ENCODE peak calls at places on chromosomes 6 and 20, in four cellular contexts. B, J, A and R are unnamed samples.

GRCh38 chr6:22240025-22240424 is 56.8 kb downstream of the PRL start:
- DNase-seq in B (no peak), J (no peak), A (no peak), R (no peak)

GRCh38 chr6:49915035-49915434 is 48.7 kb upstream of the CRISP1 start:
- DNase-seq in B (no peak), J (no peak), A (no peak), R (no peak)

GRCh38 chr6:144809969-144810368 is 524.8 kb downstream of the UTRN start:
- DNase-seq in B (no peak), J (no peak), A (no peak), R (no peak)

GRCh38 chr6:123091091-123091895 is 95.3 kb downstream of the CLVS2 start:
- DNase-seq in B (peak; percentile 3), J (peak; percentile 3), A (no peak), R (no peak)

GRCh38 chr6:1917628-1918371 is 308.1 kb downstream of the FOXC1 start:
- DNase-seq in B (peak; percentile 15), J (peak; percentile 44), A (no peak), R (peak; percentile 91)

GRCh38 chr6:79246891-79247290 is 12.4 kb upstream of the HMGN3 start:
- DNase-seq in B (no peak), J (no peak), A (no peak), R (no peak)

GRCh38 chr20:3239026-3239866 is at the start of gene SLC4A11:
- DNase-seq in B (peak; percentile 83), J (peak; percentile 56), A (peak; percentile 52), R (peak; percentile 33)

GRCh38 chr20:57695940-57696339 is 13.9 kb downstream of the PMEPA1 start:
- DNase-seq in B (no peak), J (no peak), A (no peak), R (no peak)

GRCh38 chr6:138539882-138540281 is 40.6 kb upstream of the NHSL1 start:
- DNase-seq in B (no peak), J (no peak), A (no peak), R (peak; percentile 38)

GRCh38 chr6:15089569-15090144 is 156.2 kb upstream of the JARID2 start:
- DNase-seq in B (no peak), J (no peak), A (no peak), R (no peak)

GRCh38 chr6:154379585-154379984 is 23.0 kb upstream of the IPCEF1 start:
- DNase-seq in B (no peak), J (no peak), A (no peak), R (no peak)

GRCh38 chr6:1418471-1419191 is 29.3 kb downstream of the FOXF2 start:
- DNase-seq in B (no peak), J (no peak), A (no peak), R (peak; percentile 54)

GRCh38 chr6:159499034-159499433 is 194.0 kb downstream of the SOD2 start:
- DNase-seq in B (no peak), J (no peak), A (peak; percentile 52), R (no peak)

GRCh38 chr20:32709528-32710121 is 33.6 kb downstream of the COMMD7 start:
- DNase-seq in B (no peak), J (peak; percentile 64), A (no peak), R (peak; percentile 17)

GRCh38 chr20:62021794-62022419 is 43.8 kb downstream of the TAF4 start:
- DNase-seq in B (no peak), J (no peak), A (no peak), R (no peak)

GRCh38 chr6:117156701-117157100 is 108.7 kb upstream of the VGLL2 start:
- DNase-seq in B (no peak), J (no peak), A (no peak), R (no peak)

GRCh38 chr6:3850451-3851203 is 1.5 kb downstream of the FAM50B start:
- DNase-seq in B (no peak), J (no peak), A (no peak), R (no peak)

GRCh38 chr6:101462576-101462975 is 69.1 kb downstream of the GRIK2 start:
- DNase-seq in B (no peak), J (no peak), A (no peak), R (peak; percentile 63)

GRCh38 chr20:62815066-62815991 is 1.5 kb upstream of the COL9A3 start:
- DNase-seq in B (no peak), J (peak; percentile 92), A (peak; percentile 55), R (peak; percentile 41)

GRCh38 chr6:45532626-45533258 is 155.0 kb upstream of the SUPT3H start:
- DNase-seq in B (no peak), J (no peak), A (no peak), R (peak; percentile 68)
- TF ChIP-seq MAZ in B (no peak), J (no peak), A (no peak), R (no peak)

DNA sequence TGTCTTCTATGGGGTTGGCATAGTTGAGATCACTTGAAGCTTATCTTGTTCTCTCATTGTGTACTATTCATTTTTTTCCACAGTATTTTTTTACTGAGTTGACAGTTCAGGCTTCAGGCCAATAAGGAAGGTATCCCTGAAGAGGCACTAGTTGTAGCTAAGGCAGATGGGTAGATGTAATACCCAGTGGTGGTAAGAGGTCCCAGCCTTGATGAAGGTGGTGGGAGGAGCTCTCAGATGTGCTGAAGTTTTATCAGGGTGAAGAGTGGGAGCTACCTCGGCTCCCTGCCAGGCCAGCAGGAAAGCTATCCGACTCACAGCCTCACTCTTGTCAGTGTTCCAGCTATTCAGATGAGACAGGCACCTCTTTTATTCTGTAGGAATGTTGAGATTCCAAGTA is 87.7 kb upstream of the UFL1 start:
- DNase-seq in B (no peak), J (no peak), A (no peak), R (no peak)
- TF ChIP-seq MAZ in B (no peak), J (no peak), A (no peak), R (no peak)

GRCh38 chr6:149319413-149319812 is 1.9 kb downstream of the TAB2 start:
- DNase-seq in B (no peak), J (no peak), A (no peak), R (no peak)

GRCh38 chr6:149318581-149319286 is 1.2 kb downstream of the TAB2 start:
- DNase-seq in B (no peak), J (peak; percentile 21), A (peak; percentile 36), R (no peak)

GRCh38 chr6:149316740-149317655 is 514 bp upstream of the TAB2 start:
- DNase-seq in B (peak; percentile 36), J (peak; percentile 89), A (peak; percentile 97), R (peak; percentile 89)

GRCh38 chr6:149316108-149316727 is 1.3 kb upstream of the TAB2 start:
- DNase-seq in B (no peak), J (no peak), A (no peak), R (no peak)

GRCh38 chr6:149317656-149318571 is at the start of gene TAB2:
- DNase-seq in B (no peak), J (no peak), A (peak; percentile 71), R (no peak)
- TF ChIP-seq MAZ in B (no peak), J (no peak), A (peak; percentile 64), R (peak; percentile 73)

GRCh38 chr20:49318430-49319203 is 40.8 kb upstream of the ZNFX1 start:
- DNase-seq in B (no peak), J (no peak), A (no peak), R (no peak)
- TF ChIP-seq MAZ in B (no peak), J (no peak), A (no peak), R (no peak)

GRCh38 chr6:36340671-36341454 is 4.2 kb upstream of the BNIP5 start:
- DNase-seq in B (peak; percentile 60), J (peak; percentile 44), A (peak; percentile 89), R (peak; percentile 59)
- TF ChIP-seq MAZ in B (no peak), J (no peak), A (peak; percentile 77), R (no peak)

GRCh38 chr20:49529470-49529869 is 38.5 kb downstream of the PTGIS start:
- DNase-seq in B (no peak), J (no peak), A (no peak), R (no peak)

GRCh38 chr20:49534314-49534713 is 33.6 kb downstream of the PTGIS start:
- DNase-seq in B (peak; percentile 80), J (peak; percentile 63), A (peak; percentile 67), R (peak; percentile 44)

GRCh38 chr20:49526568-49526967 is 41.4 kb downstream of the PTGIS start:
- DNase-seq in B (no peak), J (no peak), A (no peak), R (no peak)

DNA sequence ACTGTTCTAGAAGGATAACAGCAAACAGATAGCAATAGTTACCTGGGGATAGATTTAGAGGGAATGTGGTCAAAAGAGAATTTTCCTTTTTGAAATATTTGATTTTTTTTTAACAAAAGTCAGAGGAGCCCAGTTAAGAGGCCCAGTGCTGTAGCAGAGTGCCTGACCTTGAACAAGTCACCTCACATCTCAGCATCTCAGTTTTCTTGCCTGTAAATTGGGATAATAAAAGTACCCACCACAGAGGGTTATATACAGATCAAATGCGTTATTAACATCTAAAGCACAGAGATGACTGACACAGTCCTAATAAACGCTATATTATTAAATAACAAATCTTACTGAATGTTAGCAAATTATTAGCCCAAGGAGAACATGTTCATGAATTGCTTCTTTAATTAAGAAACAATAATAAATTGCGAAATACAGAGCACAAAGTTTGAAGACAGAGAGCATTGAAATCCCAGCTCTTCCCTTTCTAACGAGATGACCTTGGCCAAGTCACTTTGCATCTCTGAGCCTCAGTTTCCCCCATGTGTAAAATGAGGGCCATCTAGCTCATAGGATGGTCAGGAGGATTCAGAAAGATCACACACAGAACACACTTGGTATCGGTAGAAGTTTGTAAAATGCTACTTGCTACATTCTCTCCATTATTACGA is 35.5 kb downstream of the PTGIS start:
- DNase-seq in B (no peak), J (no peak), A (no peak), R (no peak)
- TF ChIP-seq MAZ in B (no peak), J (no peak), A (no peak), R (no peak)